ENCODE peak calls at places on chromosome 7, in eight cellular contexts. M, O, Q, F, E, P, T and N are unnamed samples. For H3K79me2, the result is how much of the 10 kb centered on the place peaks cover.

GRCh38 chr7:4479367-4480039 is 202.6 kb upstream of the FOXK1 start:
- DNase-seq in M (peak), P (peak), O (peak), F (peak), Q (peak), E (peak), T (peak), N (peak)

GRCh38 chr7:44177570-44178131 is 11.6 kb downstream of the GCK start:
- DNase-seq in E (no peak), Q (peak), M (no peak), T (peak), F (no peak), O (peak), P (peak), N (no peak)

GRCh38 chr7:132095111-132095765 is 481.0 kb downstream of the PLXNA4 start:
- DNase-seq in M (no peak), P (no peak), T (no peak), F (no peak), E (no peak), O (no peak), Q (no peak), N (no peak)

GRCh38 chr7:100147278-100147677 is 1.4 kb upstream of the LAMTOR4 start:
- DNase-seq in Q (no peak), F (no peak), M (no peak), O (no peak), P (no peak), E (no peak), T (no peak), N (no peak)

GRCh38 chr7:83819911-83820310 is 171.0 kb upstream of the SEMA3E start:
- DNase-seq in O (peak), Q (no peak), P (no peak), M (peak), F (no peak), E (no peak), T (no peak), N (no peak)

GRCh38 chr7:71372991-71373390 is 241.0 kb downstream of the GALNT17 start:
- DNase-seq in P (no peak), T (no peak), E (no peak), O (peak), M (no peak), Q (no peak), F (no peak), N (no peak)

GRCh38 chr7:105590793-105591192 is 9.5 kb upstream of the EFCAB10 start:
- DNase-seq in P (no peak), T (no peak), F (no peak), O (no peak), Q (no peak), M (no peak), E (no peak), N (no peak)

GRCh38 chr7:154373951-154374350 is 321.8 kb downstream of the DPP6 start:
- DNase-seq in Q (no peak), O (no peak), F (no peak), E (no peak), P (no peak), M (no peak), T (no peak), N (no peak)

GRCh38 chr7:79008786-79009185 is 444.7 kb downstream of the MAGI2 start:
- DNase-seq in M (no peak), F (no peak), Q (no peak), P (no peak), E (no peak), O (no peak), T (no peak), N (no peak)

GRCh38 chr7:30273552-30273951 is 10.8 kb upstream of the ZNRF2 start:
- DNase-seq in E (no peak), P (no peak), O (no peak), T (no peak), M (no peak), F (no peak), Q (no peak), N (no peak)

GRCh38 chr7:2609001-2609411 is 22.8 kb upstream of the TTYH3 start:
- DNase-seq in E (peak), T (peak), Q (peak), F (no peak), P (no peak), O (peak), M (peak), N (peak)

GRCh38 chr7:157581740-157582139 is 244.9 kb downstream of the DNAJB6 start:
- DNase-seq in Q (no peak), F (no peak), T (no peak), E (no peak), P (no peak), O (no peak), M (no peak), N (no peak)

DNA sequence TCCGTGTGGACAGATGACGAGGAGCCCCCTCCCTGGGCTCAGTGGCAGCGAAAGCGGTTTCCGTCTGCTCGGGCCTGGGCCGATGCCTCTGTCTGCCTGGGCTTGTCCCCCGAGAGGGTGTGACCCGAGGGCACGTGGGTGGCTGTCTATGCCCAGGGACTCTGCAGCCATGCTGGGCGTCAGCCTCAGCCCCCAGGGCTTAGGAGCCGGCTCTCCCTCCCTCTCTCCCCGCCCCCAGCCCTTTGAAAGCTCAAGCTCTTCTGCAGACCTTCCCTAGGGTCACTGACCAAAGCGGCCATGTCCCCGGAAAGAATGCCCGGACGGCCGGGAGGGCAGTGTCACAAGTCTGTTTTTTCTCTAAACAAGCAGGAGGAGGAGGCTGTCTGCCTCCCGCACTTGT is 7.1 kb downstream of the MICALL2 start:
- DNase-seq in O (no peak), F (peak), P (no peak), T (no peak), M (no peak), E (no peak), Q (no peak), N (no peak)
- H3K79me2 ChIP-seq in O (under half), F (half or more), P (under half), T (half or more), M (under half), E (under half), Q (under half), N (half or more)

GRCh38 chr7:137757146-137757925 is 89.4 kb downstream of the DGKI start:
- DNase-seq in O (no peak), P (no peak), Q (peak), M (no peak), F (peak), T (no peak), E (no peak), N (peak)

GRCh38 chr7:137762334-137762733 is 84.4 kb downstream of the DGKI start:
- DNase-seq in F (no peak), M (no peak), O (no peak), T (no peak), E (no peak), Q (no peak), P (no peak), N (no peak)

GRCh38 chr7:137755438-137755837 is 91.3 kb downstream of the DGKI start:
- DNase-seq in P (no peak), M (no peak), Q (no peak), E (no peak), F (no peak), O (no peak), T (no peak), N (no peak)

GRCh38 chr7:137755846-137756685 is 90.7 kb downstream of the DGKI start:
- DNase-seq in P (no peak), M (no peak), F (no peak), T (no peak), O (no peak), E (no peak), Q (peak), N (no peak)

GRCh38 chr7:137760111-137760510 is 86.7 kb downstream of the DGKI start:
- DNase-seq in T (no peak), Q (no peak), P (no peak), M (peak), O (peak), E (peak), F (no peak), N (no peak)
- H3K27ac ChIP-seq in T (no peak), Q (no peak), P (no peak), M (no peak), O (no peak), E (no peak), F (no peak), N (no peak)

GRCh38 chr7:23475579-23475844 is 5.2 kb upstream of the IGF2BP3 start:
- DNase-seq in M (no peak), O (no peak), T (no peak), P (no peak), F (no peak), Q (no peak), E (no peak), N (no peak)
- H3K79me2 ChIP-seq in M (half or more), O (under half), T (under half), P (half or more), F (under half), Q (under half), E (under half), N (under half)

GRCh38 chr7:26083113-26083512 is 68.9 kb upstream of the NFE2L3 start:
- DNase-seq in F (peak), T (peak), O (no peak), P (peak), M (no peak), Q (peak), E (peak), N (no peak)
- H3K27ac ChIP-seq in F (no peak), T (peak), O (no peak), P (peak), M (no peak), Q (no peak), E (no peak), N (no peak)

GRCh38 chr7:152521420-152522337 is 85.9 kb upstream of the KMT2C start:
- DNase-seq in Q (no peak), T (peak), F (no peak), M (no peak), P (peak), E (no peak), O (no peak), N (no peak)
- H3K79me2 ChIP-seq in Q (under half), T (under half), F (under half), M (under half), P (under half), E (under half), O (under half), N (under half)

GRCh38 chr7:148944935-148945934 is 61.1 kb upstream of the EZH2 start:
- DNase-seq in M (no peak), T (peak), P (no peak), F (no peak), O (no peak), E (no peak), Q (peak), N (peak)

GRCh38 chr7:148940702-148941597 is 56.9 kb upstream of the EZH2 start:
- DNase-seq in P (peak), M (peak), E (peak), O (peak), F (peak), Q (peak), T (peak), N (peak)

GRCh38 chr7:148939128-148939747 is 55.1 kb upstream of the EZH2 start:
- DNase-seq in Q (no peak), E (no peak), M (no peak), T (no peak), F (no peak), P (no peak), O (no peak), N (no peak)

GRCh38 chr7:148941598-148942280 is 57.6 kb upstream of the EZH2 start:
- DNase-seq in M (peak), E (peak), T (peak), P (peak), Q (peak), O (peak), F (peak), N (no peak)
- H3K27ac ChIP-seq in M (no peak), E (peak), T (peak), P (peak), Q (peak), O (no peak), F (peak), N (peak)

DNA sequence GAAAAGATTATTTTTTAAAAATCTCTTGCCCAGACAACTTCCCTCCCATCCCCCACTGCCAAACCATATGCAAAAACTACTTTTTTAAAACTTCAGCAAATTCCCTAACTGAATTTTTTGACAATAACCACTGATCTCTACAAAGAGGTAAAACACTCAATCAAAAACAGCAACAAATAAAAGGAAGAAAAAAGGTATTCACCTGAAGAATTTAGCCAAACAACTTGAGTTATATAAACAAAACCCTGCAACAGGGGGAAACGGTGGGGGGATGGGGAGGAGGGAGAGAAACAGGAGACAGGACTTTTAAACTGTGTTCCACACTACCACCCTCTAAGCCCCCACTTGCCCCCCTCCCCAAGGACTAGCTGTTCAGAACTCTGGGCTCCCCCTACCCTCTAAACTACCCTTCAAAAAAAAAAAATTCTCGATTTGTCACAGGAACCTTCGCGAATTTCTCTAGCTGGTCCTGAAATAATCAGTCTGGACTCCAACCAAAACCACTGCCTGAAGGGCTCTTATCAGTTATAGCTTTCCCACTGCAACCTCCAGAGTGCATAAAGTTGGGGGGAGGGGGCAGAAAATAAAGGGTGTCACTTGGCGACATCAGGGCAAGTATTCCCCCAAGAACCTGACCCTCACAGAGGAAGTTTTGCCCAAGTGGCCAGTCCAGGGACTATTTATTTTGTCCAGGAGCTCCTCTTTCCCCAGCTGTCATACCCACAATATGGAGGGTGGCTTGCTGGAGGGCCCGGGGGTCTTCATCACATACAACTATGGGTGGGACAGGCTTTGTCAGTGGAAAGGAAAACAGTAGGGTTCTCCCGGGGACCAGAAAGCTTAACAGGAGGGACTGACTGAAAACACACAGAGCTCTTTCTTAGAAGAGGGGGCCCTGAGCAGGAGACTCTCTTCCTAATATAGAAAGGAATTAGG is 1.4 kb downstream of the UBE2H start:
- DNase-seq in O (peak), F (peak), Q (peak), M (peak), E (peak), P (no peak), T (peak), N (peak)
- H3K79me2 ChIP-seq in O (under half), F (half or more), Q (half or more), M (under half), E (half or more), P (half or more), T (half or more), N (half or more)